ENCODE peak calls at places on chromosomes 2 and 18, in six cellular contexts. W, G, D, J, E and R are unnamed samples.

GRCh38 chr2:203893386-203893785 is 25.8 kb downstream of the CTLA4 start:
- DNase-seq in W (no peak), G (no peak), J (no peak), E (peak), D (no peak), R (no peak)

GRCh38 chr2:150584081-150584480 is 96.6 kb upstream of the RND3 start:
- DNase-seq in D (no peak), W (no peak), E (no peak), J (no peak), G (no peak), R (no peak)

GRCh38 chr2:85887566-85888019 is 1.2 kb downstream of the ST3GAL5 start:
- DNase-seq in J (no peak), D (peak), E (peak), G (peak), W (no peak), R (peak)

GRCh38 chr2:53802617-53803115 is 15.8 kb downstream of the ERLEC1 start:
- DNase-seq in G (no peak), W (no peak), E (no peak), D (no peak), J (no peak), R (no peak)

GRCh38 chr18:63869374-63869773 is 18.1 kb upstream of the SERPINB2 start:
- DNase-seq in E (no peak), W (peak), J (no peak), D (peak), G (no peak), R (no peak)

GRCh38 chr2:54629914-54630609 is 93.4 kb upstream of the EML6 start:
- DNase-seq in E (peak), W (peak), D (peak), J (no peak), G (no peak), R (no peak)

GRCh38 chr2:49973917-49974368 is 819.6 kb upstream of the FSHR start:
- DNase-seq in D (peak), G (no peak), J (no peak), E (peak), W (peak), R (peak)

GRCh38 chr2:226115102-226115831 is 684.4 kb downstream of the IRS1 start:
- DNase-seq in D (no peak), J (no peak), G (no peak), E (no peak), W (no peak), R (no peak)

GRCh38 chr2:241062342-241063092 is 39.6 kb downstream of the MTERF4 start:
- DNase-seq in W (no peak), D (peak), G (no peak), E (no peak), J (no peak), R (no peak)

GRCh38 chr2:190181066-190181681 is 118.6 kb upstream of the MSTN start:
- DNase-seq in W (no peak), D (no peak), J (no peak), G (no peak), E (no peak), R (no peak)

GRCh38 chr2:190182071-190182524 is 119.6 kb upstream of the MSTN start:
- DNase-seq in W (no peak), G (no peak), E (no peak), D (no peak), J (no peak), R (no peak)

GRCh38 chr2:190178066-190178722 is 115.7 kb upstream of the MSTN start:
- DNase-seq in E (no peak), W (no peak), D (no peak), G (no peak), J (no peak), R (no peak)

GRCh38 chr2:190179754-190180312 is 117.3 kb upstream of the MSTN start:
- DNase-seq in E (no peak), W (no peak), D (no peak), G (no peak), J (no peak), R (no peak)

GRCh38 chr2:190180313-190181065 is 118.0 kb upstream of the MSTN start:
- DNase-seq in J (peak), W (peak), E (peak), D (peak), G (peak), R (peak)
- TF ChIP-seq POLR2A in J (peak), W (no peak), E (peak), D (no peak), G (no peak), R (no peak)

GRCh38 chr18:13264986-13265900 is 46.7 kb downstream of the LDLRAD4 start:
- DNase-seq in D (no peak), W (no peak), E (no peak), J (no peak), G (no peak), R (no peak)
- TF ChIP-seq POLR2A in D (no peak), W (no peak), E (no peak), J (no peak), G (no peak), R (no peak)

DNA sequence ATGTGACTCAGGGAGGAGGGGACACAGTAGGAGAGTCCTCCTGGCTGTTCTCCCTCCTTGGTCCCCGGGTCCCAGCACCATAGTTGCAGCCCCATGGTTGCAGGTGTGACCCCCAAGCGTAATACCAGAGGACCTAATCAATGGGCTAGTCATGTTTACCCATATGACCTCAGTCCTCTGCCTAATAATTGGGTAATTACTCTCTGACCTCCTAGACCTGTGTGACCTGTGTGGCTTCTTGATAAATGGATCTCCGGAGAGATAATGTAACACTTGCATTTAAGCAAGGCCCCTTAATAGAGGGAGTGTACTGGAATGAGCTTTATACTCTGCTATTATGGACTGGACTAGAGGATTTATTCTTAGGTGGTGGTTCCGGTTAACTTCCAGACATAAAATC is 32.2 kb upstream of the GMCL1 start:
- DNase-seq in G (no peak), E (no peak), D (no peak), J (no peak), W (no peak), R (no peak)
- TF ChIP-seq POLR2A in G (no peak), E (no peak), D (no peak), J (no peak), W (no peak), R (no peak)

GRCh38 chr2:231244382-231245252 is 46.2 kb downstream of the ARMC9 start:
- DNase-seq in G (no peak), W (no peak), J (no peak), E (no peak), D (no peak), R (no peak)
- TF ChIP-seq POLR2A in G (no peak), W (no peak), J (no peak), E (no peak), D (no peak), R (no peak)

DNA sequence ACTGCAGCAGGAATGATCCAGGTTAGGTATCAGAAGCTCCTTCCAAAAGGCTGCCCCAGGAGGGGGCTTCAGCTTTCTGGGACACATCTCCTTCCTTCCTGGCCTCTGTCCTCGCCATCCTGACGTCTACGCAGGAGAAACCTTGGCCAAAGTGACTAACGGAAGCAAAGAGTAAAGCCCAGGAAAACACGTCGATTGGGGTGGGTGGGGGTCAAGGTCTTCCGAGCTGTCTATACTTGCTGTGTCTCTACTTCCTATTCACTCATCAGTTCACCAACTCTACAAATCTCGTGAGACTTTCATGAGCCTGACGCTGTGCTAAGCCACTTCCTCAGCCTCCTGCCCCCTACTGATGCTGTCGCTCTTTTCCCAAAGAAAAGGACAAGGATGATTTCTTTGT is 212.6 kb downstream of the TNS1 start:
- DNase-seq in W (no peak), D (no peak), J (no peak), G (no peak), E (no peak), R (no peak)
- TF ChIP-seq POLR2A in W (no peak), D (peak), J (no peak), G (peak), E (no peak), R (no peak)

DNA sequence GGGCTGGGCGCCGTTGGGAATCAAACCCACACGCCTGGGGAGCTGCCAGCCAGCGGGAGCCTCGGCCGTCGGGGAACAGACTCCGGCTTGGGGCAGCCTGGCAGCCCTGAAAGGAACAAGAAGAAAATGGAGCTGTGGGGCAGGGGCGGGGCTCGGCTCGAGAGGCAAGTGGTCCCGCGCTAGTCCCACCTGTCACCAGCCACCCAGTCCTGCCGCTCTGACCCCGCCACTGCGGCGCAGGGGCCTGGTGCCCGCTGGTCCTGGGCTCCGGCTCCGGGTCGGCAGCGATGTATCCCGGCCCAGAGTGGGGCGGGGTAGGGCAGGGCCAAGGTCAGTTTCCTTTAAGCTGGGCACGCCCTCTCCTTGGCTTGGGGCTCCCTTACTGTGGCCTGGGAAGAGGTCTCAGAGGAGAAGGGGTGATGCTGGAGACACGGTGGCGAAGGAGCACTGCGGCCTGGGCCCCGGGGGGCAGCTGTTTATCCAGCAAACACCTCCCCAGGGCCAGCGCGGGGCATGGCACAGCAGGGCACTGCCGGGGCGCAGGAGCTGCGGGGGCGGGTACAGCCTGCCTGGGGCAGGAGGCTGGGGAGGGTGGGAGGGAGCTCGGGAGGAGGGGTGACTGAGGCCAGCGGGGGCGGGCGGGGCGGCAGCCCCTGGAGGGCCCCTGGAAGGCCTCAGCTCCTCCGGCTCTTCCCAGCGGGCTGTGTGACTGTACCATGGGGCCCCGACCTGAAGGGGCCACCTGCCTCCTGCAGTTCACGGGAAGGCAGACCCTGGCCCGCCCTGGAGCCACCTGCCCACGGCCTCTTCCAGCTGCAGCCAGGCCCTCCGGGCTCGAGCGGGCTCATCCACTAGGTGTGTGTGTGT is 15.6 kb downstream of the ODC1 start:
- DNase-seq in D (peak), E (no peak), J (no peak), W (peak), G (no peak), R (peak)
- TF ChIP-seq POLR2A in D (no peak), E (no peak), J (no peak), W (peak), G (no peak), R (no peak)

DNA sequence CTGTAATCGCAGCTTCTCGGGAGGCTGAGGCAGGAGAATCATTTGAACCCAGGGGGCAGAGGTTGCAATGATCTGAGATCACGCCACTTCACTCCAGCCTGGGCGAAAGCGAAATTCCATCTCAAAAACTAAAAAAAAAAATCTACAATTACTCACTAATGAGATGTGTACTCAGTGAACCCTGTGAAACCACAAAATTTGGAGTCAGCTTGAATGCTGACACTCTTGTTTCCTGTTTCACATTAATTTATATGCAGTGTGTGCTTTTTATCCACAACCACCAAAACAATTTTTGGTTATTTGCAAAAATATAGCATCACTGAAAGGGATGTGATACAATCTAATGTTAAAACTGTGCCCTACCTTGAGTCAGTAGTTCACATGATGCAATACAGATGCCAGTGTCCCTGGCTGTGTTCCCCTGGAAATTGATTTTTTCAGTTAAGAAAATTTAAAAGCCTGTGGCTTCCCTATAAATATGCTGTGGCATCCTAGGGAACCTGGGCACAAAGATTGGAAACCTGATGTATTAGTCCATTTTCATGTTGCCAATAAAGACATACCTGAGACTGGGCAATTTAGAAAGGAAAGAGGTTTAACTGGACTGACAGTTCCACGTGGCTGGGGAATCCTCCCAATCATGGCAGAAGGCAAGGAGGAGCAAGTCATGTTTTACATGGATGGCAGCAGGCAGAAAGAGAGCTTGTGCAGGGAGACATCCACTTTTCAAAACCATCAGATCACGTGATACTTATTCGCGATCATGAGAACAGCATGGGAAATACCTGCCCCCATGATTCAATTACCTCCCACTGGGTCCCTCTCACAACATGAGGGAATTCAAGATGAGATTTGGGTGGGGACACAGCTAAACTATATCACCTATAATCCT is 337.5 kb upstream of the NT5C1B start:
- DNase-seq in D (no peak), G (no peak), J (no peak), W (no peak), E (no peak), R (no peak)
- TF ChIP-seq POLR2A in D (no peak), G (no peak), J (no peak), W (no peak), E (no peak), R (no peak)

GRCh38 chr18:48950536-48951447 is at the start of gene SMAD7:
- DNase-seq in E (peak), J (no peak), G (no peak), D (no peak), W (no peak), R (peak)

GRCh38 chr18:48953096-48953706 is 2.4 kb upstream of the SMAD7 start:
- DNase-seq in J (no peak), W (no peak), D (no peak), G (no peak), E (no peak), R (no peak)

GRCh38 chr18:48951448-48952286 is 902 bp upstream of the SMAD7 start:
- DNase-seq in W (peak), J (peak), E (peak), D (peak), G (peak), R (peak)

GRCh38 chr18:48954837-48955527 is 4.2 kb upstream of the SMAD7 start:
- DNase-seq in W (no peak), J (no peak), E (no peak), G (no peak), D (no peak), R (no peak)

DNA sequence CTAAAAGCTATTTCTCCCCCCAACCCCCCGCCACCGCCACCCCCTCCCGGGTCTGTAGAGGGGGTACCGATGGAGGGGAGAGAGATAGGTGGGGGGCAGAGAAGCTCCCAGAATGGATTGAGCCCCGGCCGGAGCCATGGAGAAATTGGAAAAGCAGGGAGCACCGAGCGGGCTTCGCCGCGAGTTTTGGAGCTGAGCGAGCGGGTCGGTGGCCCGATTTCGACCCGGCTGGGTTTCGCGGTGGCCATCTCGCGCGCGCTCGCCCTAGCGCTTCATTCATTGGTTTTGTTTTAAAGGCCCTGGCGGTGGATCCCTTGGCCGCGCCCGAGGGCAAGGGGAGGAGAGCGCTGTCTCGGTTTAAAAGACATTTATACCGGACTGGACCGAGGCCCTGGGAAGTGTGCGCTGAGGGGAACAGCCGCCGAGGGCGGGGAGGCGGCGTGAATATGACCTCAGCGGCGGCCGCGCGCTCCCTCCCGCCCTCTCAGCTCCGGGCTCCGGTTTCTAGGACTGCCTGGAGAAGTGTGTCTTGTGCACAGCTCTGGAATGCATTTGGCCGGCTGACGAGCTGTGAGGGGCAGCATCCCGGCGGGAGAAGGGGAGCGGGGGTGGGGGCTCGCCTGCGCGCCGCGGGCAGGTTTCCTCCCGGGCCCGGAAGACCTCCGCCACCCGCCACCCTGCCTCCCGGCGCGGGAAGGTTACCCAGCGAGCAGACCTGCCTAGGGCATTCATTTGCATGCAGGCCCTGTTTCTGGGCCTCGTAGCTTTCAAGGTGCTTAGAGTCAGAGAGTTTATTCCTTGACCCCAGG is 1.7 kb upstream of the SMAD7 start:
- DNase-seq in E (peak), D (peak), J (no peak), W (peak), G (no peak), R (peak)
- TF ChIP-seq POLR2A in E (peak), D (peak), J (no peak), W (no peak), G (no peak), R (peak)

DNA sequence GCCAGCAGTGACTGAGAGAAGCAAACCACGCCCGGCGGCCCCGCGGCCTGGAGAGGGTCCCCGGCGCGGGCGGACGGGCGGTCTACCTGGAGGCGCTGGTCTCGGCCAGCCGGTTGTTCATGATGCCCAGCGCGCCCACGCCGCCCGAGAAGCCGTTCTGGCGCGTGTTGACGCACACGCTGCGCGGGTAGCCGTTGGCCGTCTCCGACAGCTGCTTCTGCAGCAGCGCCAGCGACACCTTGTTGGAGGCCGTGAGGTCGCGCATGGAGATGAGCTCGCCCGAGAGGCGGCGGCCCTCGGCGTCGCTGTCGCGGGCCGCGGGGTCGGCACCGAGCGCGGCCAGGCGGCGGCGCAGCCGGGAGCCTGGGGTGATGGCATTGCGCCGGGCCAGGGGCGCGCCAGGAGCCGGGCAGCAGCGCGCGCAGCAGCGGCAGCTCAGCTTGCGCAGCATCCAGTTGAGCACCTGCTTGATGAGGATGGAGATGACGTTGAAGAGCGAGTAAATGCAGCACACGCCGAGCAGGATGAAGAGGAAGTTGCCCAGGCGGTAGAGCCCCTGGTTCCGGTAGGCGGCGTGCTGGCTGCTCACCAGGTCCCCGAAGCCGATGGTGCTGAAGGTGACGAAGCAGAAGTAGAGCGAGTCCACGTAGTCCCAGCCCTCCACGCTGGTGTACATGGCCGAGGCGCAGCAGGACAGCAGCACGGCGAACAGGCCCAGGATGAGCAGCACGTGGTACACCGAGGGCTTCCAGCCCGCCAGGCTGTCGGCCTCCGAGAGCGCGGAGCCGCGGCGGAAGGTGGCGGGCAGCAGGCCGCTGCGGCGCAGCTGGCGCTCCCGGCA is 118.1 kb downstream of the MSH2 start:
- DNase-seq in J (peak), W (no peak), G (peak), D (peak), E (peak), R (peak)
- TF ChIP-seq POLR2A in J (peak), W (peak), G (no peak), D (no peak), E (no peak), R (no peak)